ENCODE peak calls at places on chromosomes 12 and 14, in seven cellular contexts. W is non-pigmented ciliary epithelial cell; N is NCI-H460; X is NCI-H1436; Z is iris pigment epithelial cell; H is stimulated activated effector memory CD8-positive, alpha-beta T cell treated with anti-CD3 and anti-CD28 coated beads, Interleukin-12 subunit alpha, Interleukin-12 subunit beta, amount 100 ng/mL, for 72 hours; M is cardiac septum. R is an unnamed sample.

GRCh38 chr12:57810450-57810849 is 8.1 kb downstream of the AVIL start:
- DNase-seq in W (no peak), H (no peak), X (no peak), N (no peak), M (no peak), Z (peak), R (peak)

GRCh38 chr14:96088131-96088880 is 49.1 kb downstream of the C14orf132 start:
- DNase-seq in Z (no peak), H (no peak), M (peak), N (no peak), X (no peak), W (no peak), R (no peak)

GRCh38 chr12:122421815-122422737 is at the start of gene CLIP1:
- DNase-seq in N (peak), Z (peak), X (no peak), M (peak), H (peak), W (no peak), R (peak)

GRCh38 chr14:95290769-95291440 is 28.8 kb downstream of the CLMN start:
- DNase-seq in Z (no peak), M (no peak), H (no peak), N (no peak), X (peak), W (no peak), R (peak)

GRCh38 chr12:89225401-89225800 is 126.9 kb downstream of the DUSP6 start:
- DNase-seq in W (peak), X (no peak), M (no peak), H (peak), N (no peak), Z (peak), R (peak)

GRCh38 chr12:82461393-82461792 is 103.1 kb downstream of the METTL25 start:
- DNase-seq in Z (no peak), N (no peak), W (no peak), H (no peak), X (no peak), M (no peak), R (no peak)

GRCh38 chr14:76271371-76271770 is 104.6 kb upstream of the ESRRB start:
- DNase-seq in Z (no peak), N (no peak), W (no peak), M (peak), H (no peak), X (no peak), R (no peak)

GRCh38 chr14:99166506-99166905 is 105.5 kb downstream of the BCL11B start:
- DNase-seq in W (no peak), M (no peak), Z (no peak), N (no peak), H (no peak), X (no peak), R (no peak)

GRCh38 chr14:61472801-61473376 is 151.5 kb downstream of the PRKCH start:
- DNase-seq in Z (peak), H (peak), N (no peak), M (no peak), W (no peak), X (no peak), R (no peak)

GRCh38 chr14:96482986-96483385 is 19.2 kb upstream of the PAPOLA start:
- DNase-seq in Z (no peak), W (no peak), H (no peak), M (no peak), N (no peak), X (no peak), R (no peak)

GRCh38 chr12:89383235-89384049 is 31.1 kb upstream of the DUSP6 start:
- DNase-seq in M (no peak), H (no peak), N (no peak), Z (peak), X (no peak), W (no peak), R (no peak)

GRCh38 chr14:50985124-50985815 is 41.0 kb upstream of the PYGL start:
- DNase-seq in H (no peak), Z (no peak), N (no peak), W (no peak), M (no peak), X (no peak), R (no peak)

GRCh38 chr12:69872804-69873203 is 47.8 kb downstream of the MYRFL start:
- DNase-seq in H (no peak), W (no peak), M (no peak), X (no peak), Z (peak), N (no peak), R (no peak)

GRCh38 chr12:2013111-2013510 is 8.9 kb upstream of the DCP1B start:
- DNase-seq in W (no peak), H (no peak), N (no peak), X (no peak), Z (no peak), M (no peak), R (no peak)

GRCh38 chr12:130449291-130449690 is 111.6 kb downstream of the PIWIL1 start:
- DNase-seq in W (no peak), M (no peak), N (no peak), H (no peak), Z (no peak), X (no peak), R (no peak)

GRCh38 chr12:76029982-76030377 is 1.6 kb downstream of the PHLDA1 start:
- DNase-seq in X (no peak), M (no peak), W (no peak), H (no peak), Z (no peak), N (peak), R (peak)

R was measured in Calu3.